ENCODE peak calls at places on chromosomes 3 and 15, in four cellular contexts. E is small intestine, R is aorta, G is tibial nerve. C is an unnamed sample.

GRCh38 chr15:63985221-63986184 is 60.8 kb downstream of the DAPK2 start:
- DNase-seq in G (no peak), E (no peak), R (peak; percentile 90), C (no peak)

GRCh38 chr15:64225804-64226203 is 63.0 kb upstream of the PPIB start:
- DNase-seq in R (no peak), G (no peak), E (no peak), C (no peak)

GRCh38 chr15:51982013-51982769 is 10.6 kb upstream of the LEO1 start:
- DNase-seq in E (peak; percentile 67), G (peak; percentile 32), R (no peak), C (peak; percentile 72)

GRCh38 chr15:77798151-77798550 is 165.4 kb upstream of the LINGO1 start:
- DNase-seq in E (no peak), G (no peak), R (no peak), C (no peak)

GRCh38 chr3:177443469-177443868 is 246.2 kb upstream of the TBL1XR1 start:
- DNase-seq in R (no peak), G (no peak), E (peak; percentile 86), C (peak; percentile 51)

GRCh38 chr3:188198760-188199327 is 44.9 kb downstream of the LPP start:
- DNase-seq in G (no peak), R (no peak), E (no peak), C (no peak)

GRCh38 chr15:90557147-90557546 is 27.4 kb downstream of the CRTC3 start:
- DNase-seq in E (no peak), G (no peak), R (no peak), C (no peak)

GRCh38 chr3:83934208-83935150 is 1024.3 kb upstream of the CADM2 start:
- DNase-seq in R (no peak), G (no peak), E (no peak), C (no peak)

GRCh38 chr3:53501203-53501602 is 6.8 kb downstream of the CACNA1D start:
- DNase-seq in R (no peak), G (no peak), E (no peak), C (no peak)

GRCh38 chr15:82737975-82738374 is 28.3 kb upstream of the AP3B2 start:
- DNase-seq in R (no peak), G (no peak), E (no peak), C (no peak)

GRCh38 chr15:85587707-85588441 is 206.9 kb downstream of the KLHL25 start:
- DNase-seq in G (no peak), E (peak; percentile 59), R (no peak), C (peak; percentile 36)

GRCh38 chr3:53243165-53243564 is 12.7 kb downstream of the TKT start:
- DNase-seq in G (no peak), E (peak; percentile 16), R (no peak), C (peak; percentile 80)

GRCh38 chr3:149363053-149363452 is 14.4 kb downstream of the TM4SF1 start:
- DNase-seq in R (no peak), G (no peak), E (no peak), C (no peak)

GRCh38 chr15:70343961-70344360 is 246.2 kb upstream of the TLE3 start:
- DNase-seq in R (no peak), E (no peak), G (no peak), C (peak; percentile 20)

GRCh38 chr3:69744507-69744906 is 5.2 kb downstream of the MITF start:
- DNase-seq in R (no peak), E (no peak), G (no peak), C (no peak)

GRCh38 chr15:90419738-90420487 is 31.9 kb downstream of the IQGAP1 start:
- DNase-seq in G (no peak), E (no peak), R (no peak), C (peak; percentile 81)

GRCh38 chr15:64667736-64668161 is 107.6 kb downstream of the RBPMS2 start:
- DNase-seq in R (no peak), E (no peak), G (no peak), C (peak; percentile 73)

GRCh38 chr3:13785853-13786455 is 93.9 kb downstream of the WNT7A start:
- DNase-seq in G (no peak), E (no peak), R (peak; percentile 38), C (no peak)

GRCh38 chr3:89107461-89108035 is at the start of gene EPHA3:
- DNase-seq in G (peak; percentile 66), E (peak; percentile 30), R (peak; percentile 89), C (peak; percentile 6)

GRCh38 chr3:4343258-4343657 is 40.1 kb downstream of the SETMAR start:
- DNase-seq in E (no peak), R (no peak), G (no peak), C (no peak)

GRCh38 chr3:142588708-142589107 is 7.5 kb upstream of the PLS1 start:
- DNase-seq in R (no peak), E (no peak), G (no peak), C (no peak)

GRCh38 chr3:97230486-97230885 is 416.1 kb downstream of the EPHA6 start:
- DNase-seq in E (no peak), G (no peak), R (no peak), C (no peak)

GRCh38 chr3:129424185-129424841 is 4.1 kb downstream of the EFCAB12 start:
- DNase-seq in E (no peak), R (no peak), G (no peak), C (no peak)

GRCh38 chr3:72459588-72459987 is 388.7 kb downstream of the SHQ1 start:
- DNase-seq in R (no peak), G (no peak), E (no peak), C (no peak)

GRCh38 chr15:70362911-70363310 is 265.2 kb upstream of the TLE3 start:
- DNase-seq in R (peak; percentile 73), G (no peak), E (peak; percentile 40), C (peak; percentile 49)

GRCh38 chr3:41198950-41199865 is at the start of gene CTNNB1:
- DNase-seq in G (peak; percentile 95), E (peak; percentile 89), R (peak; percentile 97), C (peak; percentile 84)

GRCh38 chr3:52022323-52023100 is 26.8 kb upstream of the RPL29 start:
- DNase-seq in G (no peak), R (peak; percentile 85), E (no peak), C (no peak)

GRCh38 chr15:97968380-97968779 is 7.9 kb downstream of the ARRDC4 start:
- DNase-seq in G (no peak), R (no peak), E (no peak), C (no peak)

GRCh38 chr3:58006661-58007060 is 1.6 kb upstream of the FLNB start:
- DNase-seq in G (no peak), E (no peak), R (no peak), C (no peak)

GRCh38 chr15:51724199-51724598 is 13.3 kb downstream of the LYSMD2 start:
- DNase-seq in R (no peak), G (no peak), E (no peak), C (no peak)

GRCh38 chr3:27943106-27943505 is 221.0 kb upstream of the EOMES start:
- DNase-seq in G (no peak), R (no peak), E (peak; percentile 3), C (no peak)

GRCh38 chr15:96360581-96361308 is 30.2 kb downstream of the NR2F2 start:
- DNase-seq in R (no peak), G (no peak), E (no peak), C (no peak)

GRCh38 chr3:143040264-143040879 is 39.0 kb downstream of the U2SURP start:
- DNase-seq in G (no peak), R (no peak), E (no peak), C (no peak)

GRCh38 chr3:123089611-123090301 is 22.9 kb downstream of the PDIA5 start:
- DNase-seq in G (no peak), R (peak; percentile 92), E (no peak), C (no peak)

GRCh38 chr3:168213920-168214319 is 118.2 kb upstream of the GOLIM4 start:
- DNase-seq in R (no peak), G (no peak), E (peak; percentile 30), C (no peak)

GRCh38 chr3:126267169-126267975 is 87.0 kb upstream of the ALDH1L1 start:
- DNase-seq in G (peak; percentile 75), E (no peak), R (peak; percentile 94), C (peak; percentile 93)

GRCh38 chr3:126266850-126267168 is 86.4 kb upstream of the ALDH1L1 start:
- DNase-seq in G (no peak), E (no peak), R (no peak), C (no peak)

GRCh38 chr3:126269360-126269759 is 87.8 kb downstream of the KLF15 start:
- DNase-seq in E (no peak), R (peak; percentile 68), G (no peak), C (no peak)

GRCh38 chr3:126268866-126269265 is 88.3 kb downstream of the KLF15 start:
- DNase-seq in G (peak; percentile 4), R (peak; percentile 61), E (no peak), C (no peak)

DNA sequence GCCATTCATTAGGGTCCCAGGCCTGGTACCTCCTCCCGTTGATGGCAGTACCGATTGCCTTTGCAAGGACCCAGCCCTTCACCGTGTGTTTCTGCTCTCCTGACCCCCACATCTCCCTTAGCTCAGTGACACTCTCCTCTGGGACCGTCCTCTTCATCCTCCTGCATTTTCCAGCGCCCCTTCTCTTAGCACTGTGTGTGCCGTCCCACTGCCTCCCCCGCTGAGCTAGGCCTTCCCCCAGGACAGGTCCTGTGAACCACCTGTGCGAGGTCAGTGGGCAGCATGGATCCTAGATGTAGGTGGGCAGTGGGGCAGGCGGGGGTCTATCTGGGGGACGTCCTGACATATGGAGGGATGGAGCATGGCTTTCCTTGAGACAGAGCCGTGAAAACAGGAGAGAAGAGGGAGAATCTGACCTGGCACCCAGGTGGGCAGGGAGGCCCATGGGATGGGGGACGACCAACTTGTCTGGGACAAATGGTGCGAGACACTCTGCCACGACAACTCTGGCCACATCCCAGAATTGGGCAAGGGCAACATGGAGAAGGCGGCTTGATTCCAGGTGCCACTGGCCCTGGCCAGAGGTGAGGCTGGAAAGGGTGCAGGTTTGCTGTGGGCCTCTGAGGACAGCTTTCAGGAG is 87.7 kb upstream of the ALDH1L1 start:
- DNase-seq in G (peak; percentile 6), R (peak; percentile 73), E (no peak), C (no peak)
- H3K4me3 ChIP-seq in G (no peak overlapping the region), R (no peak overlapping the region), E (no peak overlapping the region), C (peak overlapping the region; percentile 28)

DNA sequence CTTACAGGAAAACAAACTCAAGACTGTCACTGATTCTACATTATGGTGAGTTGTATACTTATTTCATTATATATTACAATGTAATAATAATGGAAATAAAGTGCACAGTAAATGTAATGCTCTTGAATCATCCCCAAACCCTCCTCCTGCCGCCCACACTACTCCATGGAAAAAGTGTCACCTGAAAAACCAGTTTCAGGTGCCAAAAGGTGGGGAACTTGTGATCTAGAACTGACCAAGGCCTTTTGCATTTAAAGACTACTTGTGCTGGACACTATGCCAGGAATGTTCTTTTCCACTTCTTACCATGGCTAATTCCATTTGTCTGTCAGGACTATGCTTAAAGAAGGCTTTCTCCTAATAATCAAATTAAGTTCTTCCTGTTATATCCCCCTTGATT is 32.3 kb downstream of the ROBO2 start:
- DNase-seq in R (no peak), G (no peak), E (no peak), C (no peak)
- H3K27me3 ChIP-seq in R (no peaks in the 10 kb centered on the region), G (no peaks in the 10 kb centered on the region), E (no peaks in the 10 kb centered on the region), C (no peaks in the 10 kb centered on the region)

GRCh38 chr3:65883614-65884013 is 155.1 kb downstream of the MAGI1 start:
- DNase-seq in E (peak; percentile 45), R (no peak), G (no peak), C (peak; percentile 78)
- H3K4me3 ChIP-seq in E (no peak overlapping the region), R (no peak overlapping the region), G (no peak overlapping the region), C (peak overlapping the region; percentile 8)

GRCh38 chr3:186108106-186108940 is 566 bp downstream of the ETV5 start:
- DNase-seq in R (peak; percentile 85), E (no peak), G (no peak), C (peak; percentile 57)

GRCh38 chr3:186107148-186108105 is 1.5 kb downstream of the ETV5 start:
- DNase-seq in R (peak; percentile 88), E (peak; percentile 28), G (peak; percentile 54), C (peak; percentile 60)

GRCh38 chr3:186109897-186110803 is 1.3 kb upstream of the ETV5 start:
- DNase-seq in E (no peak), R (peak; percentile 83), G (no peak), C (peak; percentile 5)

GRCh38 chr3:186110975-186111974 is 2.4 kb upstream of the ETV5 start:
- DNase-seq in R (no peak), E (peak; percentile 32), G (no peak), C (no peak)

GRCh38 chr3:186108941-186109865 is at the start of gene ETV5:
- DNase-seq in R (peak; percentile 99), G (peak; percentile 97), E (peak; percentile 99), C (peak; percentile 99)
- H3K27me3 ChIP-seq in R (no peaks in the 10 kb centered on the region), G (no peaks in the 10 kb centered on the region), E (no peaks in the 10 kb centered on the region), C (no peaks in the 10 kb centered on the region)

C was measured in SJSA1.